ENCODE peak calls at places on chromosome 6, in five cellular contexts. One of them, this sample, is unnamed.

GRCh38 chr6:134911532-134911931 is 38.4 kb downstream of the ALDH8A1 start:
- DNase-seq in GM12878: no peak
- DNase-seq in prostate gland: no peak
- DNase-seq in K562: no peak
- DNase-seq in upper lobe of left lung: no peak
- DNase-seq in this sample: no peak

GRCh38 chr6:44737349-44737748 is 349.8 kb downstream of the CDC5L start:
- DNase-seq in upper lobe of left lung: no peak
- DNase-seq in GM12878: no peak
- DNase-seq in K562: no peak
- DNase-seq in prostate gland: no peak
- DNase-seq in this sample: no peak

GRCh38 chr6:111030008-111031006 is 48.5 kb downstream of the RPF2 start:
- DNase-seq in GM12878: no peak
- DNase-seq in upper lobe of left lung: peak; percentile 23
- DNase-seq in prostate gland: no peak
- DNase-seq in K562: no peak
- DNase-seq in this sample: no peak

GRCh38 chr6:74936886-74937285 is 269.0 kb downstream of the COL12A1 start:
- DNase-seq in prostate gland: no peak
- DNase-seq in GM12878: no peak
- DNase-seq in K562: no peak
- DNase-seq in upper lobe of left lung: no peak
- DNase-seq in this sample: no peak

GRCh38 chr6:147217840-147218404 is 13.7 kb downstream of the STXBP5 start:
- DNase-seq in prostate gland: no peak
- DNase-seq in K562: no peak
- DNase-seq in upper lobe of left lung: no peak
- DNase-seq in GM12878: no peak
- DNase-seq in this sample: no peak

GRCh38 chr6:118165500-118165899 is 258.4 kb downstream of the SLC35F1 start:
- DNase-seq in upper lobe of left lung: no peak
- DNase-seq in K562: no peak
- DNase-seq in prostate gland: no peak
- DNase-seq in GM12878: no peak
- DNase-seq in this sample: no peak

GRCh38 chr6:4660377-4661321 is 115.6 kb upstream of the CDYL start:
- DNase-seq in GM12878: no peak
- DNase-seq in K562: no peak
- DNase-seq in upper lobe of left lung: no peak
- DNase-seq in prostate gland: no peak
- DNase-seq in this sample: no peak

GRCh38 chr6:159455700-159456274 is 237.3 kb downstream of the SOD2 start:
- DNase-seq in GM12878: no peak
- DNase-seq in upper lobe of left lung: no peak
- DNase-seq in K562: no peak
- DNase-seq in prostate gland: no peak
- DNase-seq in this sample: no peak

GRCh38 chr6:144895890-144896289 is 610.8 kb downstream of the UTRN start:
- DNase-seq in GM12878: no peak
- DNase-seq in K562: no peak
- DNase-seq in upper lobe of left lung: no peak
- DNase-seq in prostate gland: no peak
- DNase-seq in this sample: no peak

GRCh38 chr6:116531675-116532570 is 13.6 kb downstream of the TRAPPC3L start:
- DNase-seq in prostate gland: peak; percentile 13
- DNase-seq in K562: peak; percentile 78
- DNase-seq in GM12878: no peak
- DNase-seq in upper lobe of left lung: peak; percentile 32
- DNase-seq in this sample: peak; percentile 57

GRCh38 chr6:32427218-32427617 is 12.5 kb upstream of the HLA-DRA start:
- DNase-seq in K562: no peak
- DNase-seq in prostate gland: no peak
- DNase-seq in GM12878: no peak
- DNase-seq in upper lobe of left lung: no peak
- DNase-seq in this sample: no peak

GRCh38 chr6:130836071-130836670 is 9.0 kb downstream of the SMLR1 start:
- DNase-seq in GM12878: no peak
- DNase-seq in K562: no peak
- DNase-seq in prostate gland: no peak
- DNase-seq in upper lobe of left lung: no peak
- DNase-seq in this sample: no peak

GRCh38 chr6:4805553-4806307 is 29.5 kb downstream of the CDYL start:
- DNase-seq in GM12878: no peak
- DNase-seq in K562: no peak
- DNase-seq in upper lobe of left lung: peak; percentile 58
- DNase-seq in prostate gland: peak; percentile 34
- DNase-seq in this sample: no peak

GRCh38 chr6:66429220-66429619 is 722.2 kb upstream of the EYS start:
- DNase-seq in K562: no peak
- DNase-seq in GM12878: no peak
- DNase-seq in prostate gland: no peak
- DNase-seq in upper lobe of left lung: no peak
- DNase-seq in this sample: peak; percentile 90

GRCh38 chr6:11242709-11243108 is 10.2 kb upstream of the NEDD9 start:
- DNase-seq in GM12878: no peak
- DNase-seq in K562: no peak
- DNase-seq in upper lobe of left lung: no peak
- DNase-seq in prostate gland: no peak
- DNase-seq in this sample: no peak

GRCh38 chr6:45679631-45680030 is 301.9 kb upstream of the SUPT3H start:
- DNase-seq in prostate gland: no peak
- DNase-seq in K562: no peak
- DNase-seq in upper lobe of left lung: no peak
- DNase-seq in GM12878: no peak
- DNase-seq in this sample: no peak

GRCh38 chr6:144410059-144410458 is 124.9 kb downstream of the UTRN start:
- DNase-seq in prostate gland: no peak
- DNase-seq in upper lobe of left lung: no peak
- DNase-seq in GM12878: no peak
- DNase-seq in K562: no peak
- DNase-seq in this sample: no peak

GRCh38 chr6:73632346-73632745 is 21.4 kb downstream of the SLC17A5 start:
- DNase-seq in GM12878: no peak
- DNase-seq in prostate gland: no peak
- DNase-seq in K562: no peak
- DNase-seq in upper lobe of left lung: no peak
- DNase-seq in this sample: no peak

GRCh38 chr6:111817451-111818146 is 55.7 kb downstream of the FYN start:
- DNase-seq in prostate gland: no peak
- DNase-seq in GM12878: no peak
- DNase-seq in upper lobe of left lung: no peak
- DNase-seq in K562: no peak
- DNase-seq in this sample: no peak

GRCh38 chr6:13908955-13909381 is 15.8 kb upstream of the RNF182 start:
- DNase-seq in GM12878: peak; percentile 27
- DNase-seq in K562: peak; percentile 86
- DNase-seq in upper lobe of left lung: peak; percentile 50
- DNase-seq in prostate gland: peak; percentile 45
- DNase-seq in this sample: peak; percentile 88

GRCh38 chr6:46642928-46643751 is 9.5 kb downstream of the CYP39A1 start:
- DNase-seq in GM12878: no peak
- DNase-seq in upper lobe of left lung: no peak
- DNase-seq in prostate gland: no peak
- DNase-seq in K562: no peak
- DNase-seq in this sample: no peak

GRCh38 chr6:81105998-81106397 is 646.5 kb downstream of the TENT5A start:
- DNase-seq in K562: no peak
- DNase-seq in upper lobe of left lung: no peak
- DNase-seq in GM12878: no peak
- DNase-seq in prostate gland: no peak
- DNase-seq in this sample: no peak

GRCh38 chr6:134303903-134304302 is 14.0 kb downstream of the SGK1 start:
- DNase-seq in upper lobe of left lung: no peak
- DNase-seq in prostate gland: no peak
- DNase-seq in K562: no peak
- DNase-seq in GM12878: no peak
- DNase-seq in this sample: no peak

GRCh38 chr6:167993831-167994230 is 3.6 kb upstream of the KIF25 start:
- DNase-seq in prostate gland: no peak
- DNase-seq in K562: no peak
- DNase-seq in GM12878: no peak
- DNase-seq in upper lobe of left lung: no peak
- DNase-seq in this sample: no peak

DNA sequence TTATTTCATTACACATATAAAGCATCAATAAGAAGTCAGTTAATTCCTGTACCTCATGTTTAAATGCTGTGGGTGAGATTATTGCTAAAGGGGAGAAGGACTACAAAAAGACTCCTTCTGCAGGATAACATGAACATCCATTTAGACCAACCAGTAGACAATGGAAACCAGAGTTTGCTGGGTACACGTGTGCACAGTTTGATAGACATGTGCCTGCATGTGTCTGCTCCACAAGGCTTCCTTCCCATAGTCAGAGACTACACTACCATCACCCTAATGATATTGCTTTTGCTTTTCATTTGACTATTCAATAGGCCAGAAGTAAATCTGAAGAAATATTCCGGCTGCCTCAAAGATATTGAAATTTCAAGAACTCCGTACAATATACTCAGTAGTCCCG is 231.6 kb downstream of the ARHGAP18 start:
- DNase-seq in upper lobe of left lung: no peak
- DNase-seq in GM12878: no peak
- DNase-seq in prostate gland: no peak
- DNase-seq in K562: no peak
- DNase-seq in this sample: no peak
- TF ChIP-seq POLR2AphosphoS5 in upper lobe of left lung: no peak
- TF ChIP-seq POLR2AphosphoS5 in GM12878: no peak
- TF ChIP-seq POLR2AphosphoS5 in prostate gland: no peak
- TF ChIP-seq POLR2AphosphoS5 in K562: no peak
- TF ChIP-seq POLR2AphosphoS5 in this sample: no peak

GRCh38 chr6:162973141-162973872 is 245.5 kb downstream of the PACRG start:
- DNase-seq in upper lobe of left lung: no peak
- DNase-seq in prostate gland: no peak
- DNase-seq in GM12878: no peak
- DNase-seq in K562: no peak
- DNase-seq in this sample: no peak
- H3K4me3 ChIP-seq in upper lobe of left lung: no peak overlapping the region
- H3K4me3 ChIP-seq in prostate gland: no peak overlapping the region
- H3K4me3 ChIP-seq in GM12878: no peak overlapping the region
- H3K4me3 ChIP-seq in K562: no peak overlapping the region
- H3K4me3 ChIP-seq in this sample: no peak overlapping the region

GRCh38 chr6:17035994-17036393 is 65.9 kb upstream of the STMND1 start:
- DNase-seq in GM12878: no peak
- DNase-seq in prostate gland: no peak
- DNase-seq in K562: no peak
- DNase-seq in upper lobe of left lung: no peak
- DNase-seq in this sample: no peak

GRCh38 chr6:17031961-17032360 is 69.9 kb upstream of the STMND1 start:
- DNase-seq in K562: no peak
- DNase-seq in GM12878: no peak
- DNase-seq in prostate gland: no peak
- DNase-seq in upper lobe of left lung: no peak
- DNase-seq in this sample: no peak

GRCh38 chr6:17038316-17038715 is 63.5 kb upstream of the STMND1 start:
- DNase-seq in K562: no peak
- DNase-seq in prostate gland: no peak
- DNase-seq in upper lobe of left lung: no peak
- DNase-seq in GM12878: no peak
- DNase-seq in this sample: no peak

GRCh38 chr6:17035257-17035757 is 66.5 kb upstream of the STMND1 start:
- DNase-seq in upper lobe of left lung: no peak
- DNase-seq in GM12878: no peak
- DNase-seq in K562: no peak
- DNase-seq in prostate gland: no peak
- DNase-seq in this sample: no peak

DNA sequence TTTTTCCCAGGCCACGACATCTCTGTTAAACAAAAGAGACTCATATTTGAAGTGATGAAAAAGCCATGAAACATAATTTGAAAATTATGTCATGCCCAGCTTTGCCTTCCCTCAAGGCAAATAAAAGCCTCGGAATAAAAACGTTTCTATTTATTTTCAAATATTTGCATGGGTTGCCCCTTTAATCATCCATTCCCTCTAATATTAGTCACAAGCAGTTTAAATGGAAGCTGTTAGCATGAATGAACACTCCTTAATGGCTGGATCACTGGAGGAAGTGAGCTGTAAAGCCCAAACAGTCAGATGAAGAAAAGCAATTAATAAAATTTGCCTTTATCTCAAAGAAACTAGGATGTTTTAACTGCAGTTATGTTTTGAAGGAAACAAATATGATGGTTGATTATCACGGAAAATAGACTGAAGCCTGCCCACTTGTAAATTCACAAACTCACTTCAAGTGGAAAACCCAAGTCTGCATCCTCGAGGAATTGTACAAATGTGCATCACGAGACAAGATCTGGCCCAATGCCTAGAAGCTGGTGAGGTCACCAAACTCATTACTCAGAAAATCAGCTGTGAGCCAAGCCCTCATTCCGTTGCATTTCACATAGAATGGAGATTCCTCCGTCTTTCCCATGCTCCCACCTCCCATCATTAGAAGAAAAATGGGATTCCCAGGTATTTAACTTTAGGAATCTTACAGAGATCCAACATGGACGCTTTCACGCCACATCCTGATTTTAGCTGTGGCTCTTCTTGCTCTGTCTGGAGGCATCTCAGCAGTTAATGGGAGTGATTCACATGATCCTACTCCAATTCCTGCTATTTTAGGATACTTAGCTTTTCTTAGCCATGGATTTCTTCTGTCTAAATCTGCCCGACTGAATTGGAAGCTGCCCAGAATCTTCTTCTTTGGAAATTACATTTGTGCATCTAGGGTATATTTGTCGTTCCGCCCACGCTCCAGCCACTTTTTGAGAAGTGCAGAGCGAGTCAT is 69.0 kb upstream of the STMND1 start:
- DNase-seq in GM12878: no peak
- DNase-seq in K562: no peak
- DNase-seq in upper lobe of left lung: peak; percentile 79
- DNase-seq in prostate gland: peak; percentile 54
- DNase-seq in this sample: peak; percentile 65
- TF ChIP-seq POLR2AphosphoS5 in GM12878: no peak
- TF ChIP-seq POLR2AphosphoS5 in K562: no peak
- TF ChIP-seq POLR2AphosphoS5 in upper lobe of left lung: peak; percentile 22
- TF ChIP-seq POLR2AphosphoS5 in prostate gland: peak; percentile 63
- TF ChIP-seq POLR2AphosphoS5 in this sample: no peak

DNA sequence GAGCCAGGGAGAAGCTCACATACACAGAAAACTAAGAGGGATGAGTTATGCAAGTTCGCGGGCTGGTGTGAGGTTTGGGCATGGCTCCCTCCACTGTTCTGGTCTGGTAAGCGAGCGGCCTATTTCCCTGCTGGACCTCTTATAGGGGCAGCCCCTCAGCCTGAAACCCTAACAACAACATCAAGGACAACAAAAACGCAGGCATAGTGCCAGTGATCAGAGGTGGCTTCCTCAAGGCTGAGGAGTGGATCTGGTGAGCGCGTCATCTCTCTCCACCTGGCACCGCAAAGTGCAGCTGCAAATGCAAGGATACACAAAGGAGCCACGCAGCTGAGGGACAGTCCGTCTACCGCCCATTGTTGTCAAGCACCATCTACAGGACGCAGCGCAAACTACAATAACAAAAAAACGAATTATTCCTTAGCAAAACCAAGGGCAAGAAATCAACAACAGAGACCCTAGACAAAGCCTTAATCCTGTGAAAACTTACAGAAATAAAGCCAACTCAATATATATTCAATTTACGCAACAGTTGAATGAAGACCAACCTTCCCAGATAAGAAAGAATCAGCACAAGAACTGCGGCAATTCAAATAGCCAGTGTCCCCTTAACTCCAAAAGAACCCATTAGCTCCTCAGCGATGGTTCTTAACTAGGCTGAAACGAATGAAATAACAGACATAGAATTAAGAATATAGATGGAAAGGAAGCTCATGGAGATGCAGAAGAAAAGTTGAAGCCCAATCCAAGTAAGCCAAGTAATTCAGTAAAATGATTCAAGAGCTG is 9.2 kb upstream of the DEFB110 start:
- DNase-seq in K562: peak; percentile 77
- DNase-seq in prostate gland: no peak
- DNase-seq in GM12878: no peak
- DNase-seq in upper lobe of left lung: no peak
- DNase-seq in this sample: no peak
- H3K4me3 ChIP-seq in K562: peak overlapping the region; percentile 18
- H3K4me3 ChIP-seq in prostate gland: no peak overlapping the region
- H3K4me3 ChIP-seq in GM12878: no peak overlapping the region
- H3K4me3 ChIP-seq in upper lobe of left lung: no peak overlapping the region
- H3K4me3 ChIP-seq in this sample: no peak overlapping the region

This sample was measured in SK-N-MC.